ENCODE peak calls at places on chromosomes 11 and 22, in six cellular contexts. G, N, V, D, B and P are unnamed samples.

GRCh38 chr11:76803811-76804600 is 20.9 kb downstream of the TSKU start:
- DNase-seq in V (no peak), G (peak), N (peak), D (no peak), B (no peak), P (no peak)

GRCh38 chr22:17988800-17989513 is 35.4 kb downstream of the MICAL3 start:
- DNase-seq in N (no peak), D (no peak), B (no peak), V (no peak), G (no peak), P (no peak)

GRCh38 chr11:34457607-34458006 is 18.9 kb downstream of the CAT start:
- DNase-seq in G (no peak), N (no peak), D (no peak), V (no peak), B (no peak), P (no peak)

GRCh38 chr11:95596011-95596489 is 193.5 kb downstream of the FAM76B start:
- DNase-seq in N (peak), V (no peak), B (no peak), G (no peak), D (peak), P (peak)

GRCh38 chr11:122159173-122159701 is 43.2 kb upstream of the BLID start:
- DNase-seq in D (peak), G (no peak), B (no peak), N (peak), V (no peak), P (peak)

GRCh38 chr22:28883917-28884753 is 763 bp downstream of the ZNRF3 start:
- DNase-seq in B (no peak), G (peak), D (peak), V (peak), N (no peak), P (peak)

GRCh38 chr11:44321059-44321458 is 11.1 kb upstream of the ALX4 start:
- DNase-seq in N (no peak), G (no peak), V (no peak), B (no peak), D (no peak), P (no peak)

GRCh38 chr11:15897211-15897960 is 459.0 kb downstream of the SOX6 start:
- DNase-seq in D (peak), G (no peak), B (peak), V (no peak), N (peak), P (peak)

GRCh38 chr11:72238492-72239295 is 5.3 kb downstream of the PHOX2A start:
- DNase-seq in D (no peak), N (no peak), V (no peak), B (no peak), G (no peak), P (no peak)

GRCh38 chr11:118224512-118225180 is at the start of gene JAML:
- DNase-seq in B (peak), D (no peak), G (no peak), V (no peak), N (no peak), P (no peak)

GRCh38 chr22:24744638-24745037 is 29.9 kb downstream of the PIWIL3 start:
- DNase-seq in N (no peak), V (no peak), B (no peak), D (no peak), G (no peak), P (peak)

GRCh38 chr22:43953988-43954771 is 1.1 kb upstream of the SAMM50 start:
- DNase-seq in G (no peak), N (no peak), B (no peak), D (no peak), V (no peak), P (no peak)

GRCh38 chr22:17910561-17911311 is 113.6 kb downstream of the MICAL3 start:
- DNase-seq in N (peak), V (peak), G (peak), D (peak), B (no peak), P (peak)

GRCh38 chr11:99370557-99371200 is 349.9 kb downstream of the CNTN5 start:
- DNase-seq in N (peak), B (no peak), G (no peak), D (peak), V (no peak), P (peak)

DNA sequence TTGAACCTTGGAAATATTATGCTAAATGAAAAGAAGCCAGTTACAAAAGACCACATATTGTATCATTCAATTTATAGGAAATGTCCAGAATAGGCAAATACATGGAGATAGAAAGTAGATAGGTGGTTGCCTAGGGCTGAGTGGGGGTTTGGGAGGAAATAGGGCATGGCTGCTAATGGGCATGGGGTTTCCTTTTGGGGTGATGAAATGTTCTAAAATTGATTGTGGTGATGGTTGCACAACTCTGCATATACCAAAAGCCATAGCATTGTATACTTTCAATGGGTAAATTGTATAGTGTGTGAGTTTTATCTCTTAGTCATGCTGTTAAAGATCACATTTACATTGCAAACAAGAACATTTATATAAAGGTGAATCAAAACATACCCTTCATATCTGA is 48.7 kb downstream of the LDLRAD3 start:
- DNase-seq in V (no peak), N (no peak), B (peak), D (no peak), G (no peak), P (no peak)
- H3K4me3 ChIP-seq in V (no peak), N (no peak), B (no peak), D (no peak), G (no peak), P (no peak)

GRCh38 chr11:13781153-13781552 is 112.7 kb downstream of the FAR1 start:
- DNase-seq in V (no peak), N (no peak), D (peak), G (no peak), B (no peak), P (peak)
- TF ChIP-seq CTCF in V (no peak), N (no peak), D (no peak), G (no peak), B (no peak), P (no peak)

GRCh38 chr22:20268350-20269012 is 363 bp upstream of the RTN4R start:
- DNase-seq in N (peak), B (no peak), D (peak), V (peak), G (peak), P (peak)
- H3K4me3 ChIP-seq in N (no peak), B (peak), D (no peak), V (no peak), G (no peak), P (peak)

GRCh38 chr11:79428406-79428805 is 12.4 kb downstream of the TENM4 start:
- DNase-seq in V (no peak), N (peak), D (no peak), G (no peak), B (no peak), P (no peak)
- TF ChIP-seq CTCF in V (no peak), N (no peak), D (no peak), G (no peak), B (no peak), P (no peak)

DNA sequence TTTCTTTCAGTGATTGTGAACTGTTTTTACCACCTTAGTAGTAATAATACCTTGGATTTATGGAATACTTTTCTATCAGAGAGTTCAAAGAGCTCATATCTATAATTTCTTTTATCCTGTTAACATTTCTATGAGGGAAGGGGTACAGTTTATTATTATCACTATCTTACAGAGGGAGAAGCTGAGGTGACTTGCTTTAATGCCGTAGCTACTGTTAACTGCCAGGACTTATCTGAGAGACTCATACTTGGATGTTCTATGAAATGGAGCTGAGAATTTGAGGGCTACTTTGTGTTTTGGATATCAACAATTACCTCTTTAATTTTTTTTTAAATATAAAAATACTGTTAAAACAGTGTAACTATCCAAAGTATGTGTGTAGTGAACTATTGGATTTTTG is 3.3 kb downstream of the REXO2 start:
- DNase-seq in N (no peak), B (no peak), D (no peak), G (no peak), V (no peak), P (no peak)
- H3K4me3 ChIP-seq in N (no peak), B (no peak), D (no peak), G (no peak), V (no peak), P (no peak)